ENCODE peak calls at places on chromosomes 1 and 21, in six cellular contexts. N is stomach, S is prostate gland, Y is esophagus muscularis mucosa, K is HepG2, R is GM12891. A is an unnamed sample.

GRCh38 chr1:80384960-80385359 is 1378.4 kb upstream of the ADGRL4 start:
- DNase-seq in S (no peak), Y (no peak), K (no peak), R (no peak), N (no peak), A (no peak)

GRCh38 chr1:43345119-43345518 is 7.5 kb downstream of the MPL start:
- DNase-seq in N (no peak), Y (no peak), S (no peak), K (no peak), R (no peak), A (peak; percentile 36)

GRCh38 chr1:84585803-84586202 is 11.6 kb upstream of the CTBS start:
- DNase-seq in Y (no peak), R (no peak), K (no peak), N (no peak), S (no peak), A (no peak)

GRCh38 chr1:152143147-152143845 is 15.7 kb downstream of the RPTN start:
- DNase-seq in R (no peak), Y (no peak), S (no peak), N (no peak), K (no peak), A (no peak)

GRCh38 chr1:112605633-112606327 is 13.2 kb downstream of the ST7L start:
- DNase-seq in K (no peak), Y (no peak), R (no peak), N (no peak), S (no peak), A (no peak)

GRCh38 chr1:171141336-171142051 is 43.6 kb upstream of the FMO2 start:
- DNase-seq in S (no peak), K (no peak), N (no peak), Y (no peak), R (no peak), A (peak; percentile 14)

GRCh38 chr1:27536767-27537166 is 46.8 kb upstream of the WASF2 start:
- DNase-seq in K (no peak), N (no peak), S (no peak), Y (no peak), R (no peak), A (peak; percentile 27)

GRCh38 chr1:2382621-2383361 is 8.6 kb downstream of the MORN1 start:
- DNase-seq in K (peak; percentile 36), S (no peak), N (no peak), Y (no peak), R (peak; percentile 68), A (peak; percentile 47)

GRCh38 chr21:44066116-44066515 is 41.1 kb upstream of the PWP2 start:
- DNase-seq in N (no peak), Y (no peak), R (no peak), K (no peak), S (no peak), A (no peak)

GRCh38 chr1:41109316-41110263 is 88.1 kb upstream of the SLFNL1 start:
- DNase-seq in K (peak; percentile 66), Y (peak; percentile 93), N (peak; percentile 49), S (peak; percentile 72), R (no peak), A (peak; percentile 20)
- TF ChIP-seq POLR2AphosphoS5 in K (no peak), Y (peak; percentile 75), N (peak; percentile 85), S (peak; percentile 86), R (no peak), A (peak; percentile 69)

GRCh38 chr1:89523597-89524368 is 846 bp upstream of the LRRC8B start:
- DNase-seq in N (peak; percentile 50), R (peak; percentile 10), K (peak; percentile 30), S (no peak), Y (no peak), A (peak; percentile 61)

GRCh38 chr1:89527750-89528381 is 3.2 kb downstream of the LRRC8B start:
- DNase-seq in N (no peak), R (no peak), S (no peak), K (no peak), Y (no peak), A (no peak)

GRCh38 chr1:89524369-89525168 is at the start of gene LRRC8B:
- DNase-seq in S (peak; percentile 91), R (peak; percentile 72), K (peak; percentile 66), Y (peak; percentile 95), N (peak; percentile 92), A (peak; percentile 93)

GRCh38 chr1:89527256-89527655 is 2.6 kb downstream of the LRRC8B start:
- DNase-seq in Y (no peak), N (no peak), R (no peak), K (no peak), S (no peak), A (no peak)

DNA sequence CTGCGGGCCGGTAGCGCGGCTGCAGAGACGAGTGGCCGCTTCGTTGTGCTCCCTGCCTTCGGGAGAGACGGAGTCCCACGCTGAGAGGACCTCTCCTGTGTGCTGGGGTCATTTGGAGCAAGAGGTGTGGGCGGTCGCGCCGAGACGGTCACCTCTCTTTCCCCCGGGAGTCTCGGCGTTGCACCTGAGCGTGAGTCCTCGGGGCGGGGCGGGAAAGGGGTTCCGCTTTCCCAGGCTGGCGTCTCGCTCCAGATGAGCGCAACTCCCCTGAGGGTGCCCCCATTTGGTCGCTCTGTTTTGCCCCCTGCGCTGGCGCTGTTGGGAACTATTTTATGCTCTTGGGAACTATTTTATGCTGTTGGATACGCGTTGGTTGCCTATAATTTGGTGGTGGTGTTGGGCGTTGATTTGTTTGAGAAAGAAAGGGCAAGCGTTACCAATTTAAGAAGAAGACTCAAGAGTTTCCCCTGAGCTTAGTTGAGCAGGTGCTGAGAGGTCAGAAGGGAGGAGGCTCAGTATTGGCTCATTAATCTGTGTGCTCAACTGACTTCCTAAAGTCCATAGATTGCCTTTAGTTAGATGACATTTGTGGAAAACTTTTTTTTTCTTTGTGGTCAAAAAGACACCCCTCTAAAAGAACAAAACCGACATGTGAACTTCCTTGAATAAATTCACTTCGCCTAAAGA is 683 bp downstream of the LRRC8B start:
- DNase-seq in S (peak; percentile 36), K (peak; percentile 17), R (no peak), N (no peak), Y (no peak), A (no peak)
- TF ChIP-seq POLR2AphosphoS5 in S (no peak), K (no peak), R (no peak), N (no peak), Y (no peak), A (no peak)

GRCh38 chr1:174021611-174022079 is 512 bp downstream of the RC3H1 start:
- DNase-seq in S (peak; percentile 34), R (peak; percentile 21), K (peak; percentile 24), Y (no peak), N (no peak), A (peak; percentile 53)
- TF ChIP-seq POLR2AphosphoS5 in S (no peak), R (no peak), K (no peak), Y (no peak), N (no peak), A (no peak)

GRCh38 chr1:86233406-86233805 is 76.8 kb upstream of the COL24A1 start:
- DNase-seq in N (no peak), R (no peak), S (no peak), K (no peak), Y (no peak), A (no peak)
- TF ChIP-seq POLR2AphosphoS5 in N (no peak), R (no peak), S (no peak), K (no peak), Y (no peak), A (no peak)

GRCh38 chr21:46411691-46412090 is 47.0 kb upstream of the DIP2A start:
- DNase-seq in R (no peak), N (no peak), K (no peak), S (no peak), Y (no peak), A (no peak)

GRCh38 chr21:46414965-46415275 is 43.8 kb upstream of the DIP2A start:
- DNase-seq in N (no peak), Y (no peak), K (no peak), S (no peak), R (no peak), A (no peak)

GRCh38 chr21:46412521-46413364 is 45.9 kb upstream of the DIP2A start:
- DNase-seq in Y (no peak), N (no peak), K (no peak), S (no peak), R (no peak), A (no peak)

GRCh38 chr21:46411236-46411635 is 47.5 kb upstream of the DIP2A start:
- DNase-seq in R (no peak), K (no peak), Y (no peak), N (no peak), S (no peak), A (no peak)

DNA sequence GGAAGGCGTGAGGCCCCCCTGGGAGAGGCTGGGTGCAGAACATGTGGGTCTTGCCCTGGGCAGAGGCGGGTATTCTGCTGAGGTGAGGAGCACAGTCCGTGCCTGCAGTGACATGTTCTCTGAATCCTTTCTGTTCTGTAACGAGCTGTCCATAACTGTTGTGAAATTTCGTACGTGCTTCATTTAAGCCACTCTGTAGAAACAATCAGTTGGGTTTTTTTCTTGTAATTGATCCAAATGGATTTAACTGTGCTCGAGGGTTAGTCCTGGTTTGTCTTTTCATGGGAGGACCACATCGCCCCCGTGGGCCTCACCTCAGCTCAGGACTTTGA is 45.4 kb upstream of the DIP2A start:
- DNase-seq in Y (no peak), N (no peak), S (no peak), R (no peak), K (no peak), A (no peak)
- TF ChIP-seq POLR2AphosphoS5 in Y (no peak), N (no peak), S (no peak), R (no peak), K (no peak), A (no peak)

DNA sequence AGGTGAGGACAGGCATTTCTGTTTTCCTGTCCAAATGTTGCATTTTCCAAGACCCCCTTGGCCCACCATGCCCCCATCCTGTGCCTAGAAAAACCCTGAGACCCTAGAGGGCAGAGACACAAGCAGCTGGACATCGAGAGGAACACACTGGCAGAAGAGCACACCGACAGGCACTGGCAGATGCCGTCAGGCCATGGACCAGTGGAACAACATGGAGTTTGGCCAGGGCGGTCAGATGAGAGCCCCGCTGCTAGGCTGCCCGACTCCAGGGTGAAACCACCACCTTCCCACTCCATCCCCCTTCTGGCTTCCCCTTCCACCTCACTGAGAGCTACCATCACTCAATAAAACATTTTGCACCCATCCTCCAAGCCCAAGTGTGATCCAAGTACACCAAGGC is 438.4 kb downstream of the SIPA1L2 start:
- DNase-seq in S (no peak), R (no peak), K (no peak), Y (no peak), N (no peak), A (no peak)
- TF ChIP-seq POLR2AphosphoS5 in S (no peak), R (no peak), K (no peak), Y (no peak), N (no peak), A (no peak)

DNA sequence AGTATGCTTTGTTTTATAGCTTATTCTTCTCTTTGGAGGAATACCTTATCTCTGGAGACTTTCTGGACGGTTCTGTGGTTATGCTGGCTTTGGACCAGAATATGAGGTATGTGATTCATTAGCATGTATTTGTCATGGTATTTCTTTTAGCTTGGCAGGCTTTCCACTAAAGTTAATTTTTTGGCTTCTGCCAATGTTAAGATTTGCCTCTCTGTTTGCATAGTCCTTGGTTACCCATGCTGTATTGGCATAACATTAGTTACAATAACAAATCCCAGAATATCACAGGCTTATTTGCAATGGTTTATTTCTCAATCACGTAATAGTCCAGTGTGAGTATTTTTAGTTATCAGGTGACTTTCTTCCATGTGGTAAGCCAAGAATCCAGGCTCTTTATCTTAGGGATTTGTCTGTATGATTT is 9.7 kb downstream of the ZMPSTE24 start:
- DNase-seq in Y (no peak), N (peak; percentile 38), S (peak; percentile 32), R (no peak), K (no peak), A (no peak)
- TF ChIP-seq POLR2AphosphoS5 in Y (no peak), N (peak; percentile 58), S (peak; percentile 72), R (no peak), K (no peak), A (peak; percentile 11)